ENCODE peak calls at places on chromosomes 7 and 10, in four cellular contexts. One of them, this sample, is unnamed. For H3K4me1, the result is how much of the 10 kb centered on the place peaks cover.

GRCh38 chr10:91756286-91756685 is 41.9 kb upstream of the TNKS2 start:
- DNase-seq in gastrocnemius medialis: no peak
- DNase-seq in fibroblast of lung: peak
- DNase-seq in endothelial cell of umbilical vein: no peak
- DNase-seq in this sample: no peak

GRCh38 chr10:74548676-74549075 is 277.7 kb upstream of the KAT6B start:
- DNase-seq in fibroblast of lung: no peak
- DNase-seq in endothelial cell of umbilical vein: peak
- DNase-seq in gastrocnemius medialis: no peak
- DNase-seq in this sample: no peak

GRCh38 chr10:86139066-86139657 is 227.4 kb downstream of the GRID1 start:
- DNase-seq in endothelial cell of umbilical vein: no peak
- DNase-seq in fibroblast of lung: no peak
- DNase-seq in gastrocnemius medialis: no peak
- DNase-seq in this sample: no peak

GRCh38 chr10:44850356-44850934 is 60.7 kb upstream of the TMEM72 start:
- DNase-seq in fibroblast of lung: no peak
- DNase-seq in gastrocnemius medialis: no peak
- DNase-seq in endothelial cell of umbilical vein: no peak
- DNase-seq in this sample: no peak

GRCh38 chr10:73857446-73857845 is 16.9 kb downstream of the CAMK2G start:
- DNase-seq in gastrocnemius medialis: no peak
- DNase-seq in endothelial cell of umbilical vein: no peak
- DNase-seq in fibroblast of lung: no peak
- DNase-seq in this sample: no peak

GRCh38 chr7:106757846-106758245 is 96.9 kb upstream of the CCDC71L start:
- DNase-seq in gastrocnemius medialis: peak
- DNase-seq in endothelial cell of umbilical vein: peak
- DNase-seq in fibroblast of lung: peak
- DNase-seq in this sample: peak

GRCh38 chr7:131455546-131455945 is 100.9 kb downstream of the PODXL start:
- DNase-seq in fibroblast of lung: no peak
- DNase-seq in gastrocnemius medialis: no peak
- DNase-seq in endothelial cell of umbilical vein: no peak
- DNase-seq in this sample: no peak

GRCh38 chr7:41993173-41993867 is 243.7 kb downstream of the GLI3 start:
- DNase-seq in fibroblast of lung: peak
- DNase-seq in gastrocnemius medialis: no peak
- DNase-seq in endothelial cell of umbilical vein: peak
- DNase-seq in this sample: peak

GRCh38 chr10:110912374-110912773 is 6.6 kb downstream of the BBIP1 start:
- DNase-seq in gastrocnemius medialis: no peak
- DNase-seq in fibroblast of lung: peak
- DNase-seq in endothelial cell of umbilical vein: no peak
- DNase-seq in this sample: no peak

DNA sequence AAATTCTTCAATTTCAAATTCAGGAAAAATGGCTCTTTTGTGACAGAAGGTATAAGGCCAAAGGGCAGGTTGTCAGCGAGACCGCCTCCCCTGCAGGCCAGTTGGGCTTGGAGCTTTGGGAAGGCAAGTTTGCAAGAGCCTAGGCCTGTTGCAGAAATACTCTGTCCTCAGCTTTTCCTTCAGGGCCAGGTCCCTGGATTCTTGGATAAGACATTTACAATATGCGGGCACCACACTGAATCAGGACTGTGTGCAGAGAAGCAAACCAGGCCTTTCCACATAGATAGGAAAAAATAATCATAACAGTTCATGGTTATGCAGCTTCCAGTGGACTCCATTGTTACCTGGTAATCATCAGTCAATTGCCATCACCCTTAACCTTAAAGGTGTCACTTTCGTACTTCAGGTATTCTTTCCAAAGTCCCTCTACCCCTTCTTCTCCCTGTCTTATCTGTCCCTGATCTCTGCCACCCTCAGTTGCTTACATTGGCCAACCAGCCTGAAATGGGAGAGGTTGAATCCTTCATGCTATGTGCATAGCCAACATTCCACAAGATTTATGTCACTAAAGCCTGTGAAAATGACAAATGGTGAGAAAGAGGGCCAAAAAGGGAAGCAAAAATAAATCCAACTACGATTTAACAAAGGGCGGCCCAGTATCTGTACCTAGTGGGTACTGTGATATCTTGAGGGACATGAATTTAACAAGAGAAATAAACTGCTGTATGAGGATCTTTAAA is 304.5 kb upstream of the NFE2L3 start:
- DNase-seq in fibroblast of lung: peak
- DNase-seq in endothelial cell of umbilical vein: peak
- DNase-seq in gastrocnemius medialis: no peak
- DNase-seq in this sample: no peak
- H3K4me1 ChIP-seq in fibroblast of lung: under half
- H3K4me1 ChIP-seq in endothelial cell of umbilical vein: under half
- H3K4me1 ChIP-seq in gastrocnemius medialis: half or more
- H3K4me1 ChIP-seq in this sample: half or more

GRCh38 chr7:64307254-64308018 is 6.3 kb upstream of the ZNF736 start:
- DNase-seq in endothelial cell of umbilical vein: peak
- DNase-seq in gastrocnemius medialis: peak
- DNase-seq in fibroblast of lung: peak
- DNase-seq in this sample: peak
- H3K27ac ChIP-seq in endothelial cell of umbilical vein: no peak
- H3K27ac ChIP-seq in gastrocnemius medialis: peak
- H3K27ac ChIP-seq in fibroblast of lung: peak
- H3K27ac ChIP-seq in this sample: peak

GRCh38 chr7:38907066-38907465 is 1.9 kb downstream of the VPS41 start:
- DNase-seq in fibroblast of lung: no peak
- DNase-seq in endothelial cell of umbilical vein: no peak
- DNase-seq in gastrocnemius medialis: no peak
- DNase-seq in this sample: no peak

GRCh38 chr7:38908759-38909335 is at the start of gene VPS41:
- DNase-seq in gastrocnemius medialis: peak
- DNase-seq in fibroblast of lung: peak
- DNase-seq in endothelial cell of umbilical vein: peak
- DNase-seq in this sample: peak

GRCh38 chr7:38903057-38903456 is 5.9 kb downstream of the VPS41 start:
- DNase-seq in fibroblast of lung: no peak
- DNase-seq in endothelial cell of umbilical vein: no peak
- DNase-seq in gastrocnemius medialis: no peak
- DNase-seq in this sample: no peak

GRCh38 chr7:38902443-38902842 is 6.5 kb downstream of the VPS41 start:
- DNase-seq in endothelial cell of umbilical vein: no peak
- DNase-seq in fibroblast of lung: no peak
- DNase-seq in gastrocnemius medialis: no peak
- DNase-seq in this sample: no peak

DNA sequence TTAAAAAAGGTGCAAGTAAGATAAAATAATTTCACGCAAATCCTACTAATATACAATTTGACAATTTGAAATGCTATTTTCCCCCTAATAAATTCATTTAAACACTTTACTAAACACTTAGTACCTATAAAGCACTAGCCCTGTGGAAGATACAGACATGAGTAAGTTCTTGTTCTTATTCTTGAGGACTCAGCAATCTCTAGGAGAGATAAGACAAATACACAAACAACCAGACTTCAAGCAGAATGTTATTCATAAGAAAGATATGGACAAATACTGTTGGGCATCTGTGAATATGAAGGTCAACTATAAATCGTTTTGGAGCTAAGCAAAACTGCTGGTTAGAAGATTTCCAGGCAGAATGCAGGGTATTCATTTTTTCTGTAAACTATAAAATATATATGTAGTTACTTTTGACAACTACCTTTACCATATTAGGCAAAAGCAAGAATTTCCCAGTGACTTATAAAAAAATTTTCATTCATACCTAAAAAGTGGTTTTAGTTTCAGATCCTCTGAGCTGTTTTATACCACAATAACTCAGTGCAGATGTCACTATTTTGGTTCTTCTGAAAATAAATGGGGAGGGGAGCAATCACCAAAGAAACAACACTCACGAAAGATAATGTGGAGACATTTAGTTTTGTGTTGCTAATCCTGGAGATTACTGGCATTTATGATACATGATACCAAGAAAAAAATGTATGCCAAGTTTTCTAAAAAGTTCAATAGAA is 3.8 kb downstream of the VPS41 start:
- DNase-seq in gastrocnemius medialis: no peak
- DNase-seq in fibroblast of lung: no peak
- DNase-seq in endothelial cell of umbilical vein: no peak
- DNase-seq in this sample: no peak
- H3K4me1 ChIP-seq in gastrocnemius medialis: under half
- H3K4me1 ChIP-seq in fibroblast of lung: under half
- H3K4me1 ChIP-seq in endothelial cell of umbilical vein: under half
- H3K4me1 ChIP-seq in this sample: under half

DNA sequence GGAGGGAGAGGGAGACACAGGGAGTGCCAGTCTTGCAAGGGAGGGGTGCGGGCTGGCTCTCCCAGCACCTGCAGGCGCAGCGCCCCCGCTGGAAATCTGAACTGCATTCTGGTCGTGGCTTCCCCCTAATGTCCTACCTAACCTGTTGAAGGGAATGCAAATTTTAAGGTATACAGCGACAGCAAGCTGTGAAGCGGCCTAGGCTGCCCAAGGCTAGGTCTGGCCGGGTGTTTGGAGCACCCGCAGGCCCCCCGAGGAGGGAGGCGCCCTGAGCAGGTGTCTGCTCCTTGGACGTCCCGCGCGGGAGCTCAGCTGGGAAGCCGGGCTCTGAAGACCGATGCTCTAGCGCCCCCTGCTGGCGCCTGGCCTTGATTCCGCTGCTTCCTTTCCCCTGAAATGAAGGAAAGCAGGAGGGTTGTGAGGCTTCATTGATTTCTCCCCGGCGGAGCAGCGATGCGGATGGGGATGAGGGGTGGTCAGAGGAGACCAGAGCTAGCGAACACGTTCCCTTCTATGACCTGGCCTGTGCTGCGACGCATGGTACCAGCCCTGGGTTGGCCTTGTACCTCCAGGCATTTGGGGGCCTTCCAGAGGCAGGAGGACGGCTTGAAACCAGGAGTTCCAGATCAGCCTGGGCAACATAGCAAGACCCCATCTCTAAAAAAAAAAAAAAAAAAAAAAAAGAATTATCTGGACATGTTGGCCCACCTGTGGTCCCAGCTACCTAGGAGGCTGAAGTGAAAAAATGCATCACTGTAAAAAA is 601.3 kb downstream of the GALNT17 start:
- DNase-seq in fibroblast of lung: peak
- DNase-seq in gastrocnemius medialis: peak
- DNase-seq in endothelial cell of umbilical vein: peak
- DNase-seq in this sample: peak
- H3K27ac ChIP-seq in fibroblast of lung: no peak
- H3K27ac ChIP-seq in gastrocnemius medialis: no peak
- H3K27ac ChIP-seq in endothelial cell of umbilical vein: no peak
- H3K27ac ChIP-seq in this sample: no peak

DNA sequence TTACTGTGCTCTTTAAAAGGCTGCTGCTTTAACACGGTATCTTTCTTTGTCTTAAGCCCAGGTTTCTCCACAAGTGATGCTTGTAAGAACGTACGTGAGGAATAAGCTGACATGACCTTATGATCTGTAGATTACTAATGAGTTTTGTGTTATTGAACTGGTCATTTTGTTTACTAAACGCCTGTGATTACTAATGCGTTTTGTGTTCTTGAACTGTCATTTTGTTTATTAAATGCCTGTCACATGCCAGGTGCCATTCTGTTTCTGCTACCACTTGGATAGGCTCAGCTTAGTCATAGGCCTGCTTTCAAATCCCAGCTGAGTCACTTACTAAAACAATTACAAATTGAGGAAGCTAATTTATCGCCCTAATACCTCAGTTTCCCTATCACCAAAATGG is 4.6 kb upstream of the HGF start:
- DNase-seq in fibroblast of lung: peak
- DNase-seq in gastrocnemius medialis: no peak
- DNase-seq in endothelial cell of umbilical vein: no peak
- DNase-seq in this sample: no peak
- H3K4me1 ChIP-seq in fibroblast of lung: under half
- H3K4me1 ChIP-seq in gastrocnemius medialis: under half
- H3K4me1 ChIP-seq in endothelial cell of umbilical vein: under half
- H3K4me1 ChIP-seq in this sample: under half

GRCh38 chr7:66205736-66206080 is 574 bp downstream of the TPST1 start:
- DNase-seq in fibroblast of lung: no peak
- DNase-seq in gastrocnemius medialis: no peak
- DNase-seq in endothelial cell of umbilical vein: peak
- DNase-seq in this sample: no peak
- H3K27ac ChIP-seq in fibroblast of lung: peak
- H3K27ac ChIP-seq in gastrocnemius medialis: peak
- H3K27ac ChIP-seq in endothelial cell of umbilical vein: peak
- H3K27ac ChIP-seq in this sample: peak

GRCh38 chr10:71975891-71976725 is 11.9 kb downstream of the CHST3 start:
- DNase-seq in endothelial cell of umbilical vein: peak
- DNase-seq in fibroblast of lung: peak
- DNase-seq in gastrocnemius medialis: peak
- DNase-seq in this sample: peak

GRCh38 chr10:71979692-71980062 is 15.5 kb downstream of the CHST3 start:
- DNase-seq in fibroblast of lung: no peak
- DNase-seq in gastrocnemius medialis: no peak
- DNase-seq in endothelial cell of umbilical vein: peak
- DNase-seq in this sample: no peak

GRCh38 chr10:71980181-71981023 is 16.2 kb downstream of the CHST3 start:
- DNase-seq in endothelial cell of umbilical vein: peak
- DNase-seq in gastrocnemius medialis: no peak
- DNase-seq in fibroblast of lung: no peak
- DNase-seq in this sample: no peak

GRCh38 chr10:71978988-71979691 is 14.9 kb downstream of the CHST3 start:
- DNase-seq in fibroblast of lung: no peak
- DNase-seq in endothelial cell of umbilical vein: no peak
- DNase-seq in gastrocnemius medialis: no peak
- DNase-seq in this sample: no peak

DNA sequence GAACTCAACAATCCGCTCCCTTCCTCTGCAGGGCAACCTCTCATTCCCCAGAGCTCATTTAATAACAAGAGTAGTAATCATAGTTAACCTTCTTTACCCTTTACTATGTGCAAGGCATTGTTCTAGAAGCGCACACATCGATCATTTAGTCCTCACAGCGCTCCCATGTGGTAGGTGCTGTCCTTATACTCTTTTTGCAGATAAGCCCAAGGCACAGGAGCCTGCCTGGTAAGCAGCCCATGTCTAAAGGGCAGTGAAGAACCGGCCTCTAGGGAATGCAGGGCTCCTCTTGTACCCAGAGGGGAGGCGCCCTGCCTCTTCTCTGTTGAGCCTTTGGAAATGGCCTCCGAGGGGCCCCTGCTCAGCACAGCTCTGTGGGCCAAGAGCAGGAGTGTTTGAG is 14.3 kb downstream of the CHST3 start:
- DNase-seq in fibroblast of lung: no peak
- DNase-seq in endothelial cell of umbilical vein: peak
- DNase-seq in gastrocnemius medialis: no peak
- DNase-seq in this sample: peak
- H3K4me1 ChIP-seq in fibroblast of lung: half or more
- H3K4me1 ChIP-seq in endothelial cell of umbilical vein: half or more
- H3K4me1 ChIP-seq in gastrocnemius medialis: half or more
- H3K4me1 ChIP-seq in this sample: under half

GRCh38 chr10:89515031-89515841 is 20.2 kb downstream of the SLC16A12 start:
- DNase-seq in endothelial cell of umbilical vein: no peak
- DNase-seq in gastrocnemius medialis: no peak
- DNase-seq in fibroblast of lung: peak
- DNase-seq in this sample: no peak
- H3K27ac ChIP-seq in endothelial cell of umbilical vein: no peak
- H3K27ac ChIP-seq in gastrocnemius medialis: peak
- H3K27ac ChIP-seq in fibroblast of lung: peak
- H3K27ac ChIP-seq in this sample: peak

DNA sequence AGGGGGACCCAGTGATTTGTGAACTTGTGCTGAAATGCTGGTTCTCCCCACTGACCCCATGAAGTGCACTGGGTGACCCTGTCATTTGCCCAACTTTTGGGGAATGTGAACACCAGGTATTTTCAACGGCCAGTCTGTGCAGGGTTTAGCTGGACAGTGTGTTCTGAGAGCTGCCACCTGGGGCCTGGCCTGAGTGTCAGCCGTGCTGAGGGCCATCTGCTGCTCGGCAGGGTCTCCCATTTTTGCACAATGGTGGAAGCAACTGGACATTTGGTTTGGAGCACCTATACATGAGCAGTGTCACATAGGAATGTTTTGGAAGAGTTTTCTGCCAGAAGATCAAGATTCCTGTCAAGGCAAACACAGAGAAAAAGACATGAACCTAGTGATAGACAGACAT is 5.2 kb downstream of the CHN2 start:
- DNase-seq in endothelial cell of umbilical vein: no peak
- DNase-seq in fibroblast of lung: no peak
- DNase-seq in gastrocnemius medialis: no peak
- DNase-seq in this sample: no peak
- H3K4me1 ChIP-seq in endothelial cell of umbilical vein: under half
- H3K4me1 ChIP-seq in fibroblast of lung: under half
- H3K4me1 ChIP-seq in gastrocnemius medialis: under half
- H3K4me1 ChIP-seq in this sample: under half

This sample was measured in uterus.